ENCODE peak calls at places on chromosome 1, in seven cellular contexts. U, P, N, O, G, F and Z are unnamed samples.

GRCh38 chr1:215631489-215631888 is 64.4 kb downstream of the KCTD3 start:
- DNase-seq in U (no peak), P (no peak), N (no peak), O (peak), G (peak), F (no peak), Z (no peak)

GRCh38 chr1:184890539-184890973 is 83.8 kb downstream of the NIBAN1 start:
- DNase-seq in U (no peak), P (no peak), N (no peak), O (peak), G (peak), F (peak), Z (no peak)

GRCh38 chr1:35564037-35564883 is 6.7 kb downstream of the NCDN start:
- DNase-seq in U (peak), P (peak), N (peak), O (peak), G (peak), F (peak), Z (peak)

GRCh38 chr1:37399205-37399604 is 75.2 kb upstream of the ZC3H12A start:
- DNase-seq in U (no peak), P (no peak), N (no peak), O (no peak), G (no peak), F (no peak), Z (no peak)

GRCh38 chr1:246043556-246043955 is 463.5 kb downstream of the SMYD3 start:
- DNase-seq in U (no peak), P (no peak), N (no peak), O (no peak), G (no peak), F (no peak), Z (no peak)

GRCh38 chr1:1777510-1777909 is 760 bp downstream of the NADK start:
- DNase-seq in U (no peak), P (no peak), N (peak), O (no peak), G (peak), F (peak), Z (no peak)

GRCh38 chr1:70043806-70044205 is 161.6 kb downstream of the LRRC40 start:
- DNase-seq in U (no peak), P (no peak), N (peak), O (peak), G (peak), F (peak), Z (no peak)

GRCh38 chr1:69572921-69573320 is 5.2 kb downstream of the LRRC7 start:
- DNase-seq in U (no peak), P (no peak), N (no peak), O (no peak), G (peak), F (no peak), Z (no peak)

GRCh38 chr1:18750600-18750999 is 108.9 kb downstream of the TAS1R2 start:
- DNase-seq in U (no peak), P (no peak), N (no peak), O (no peak), G (no peak), F (no peak), Z (no peak)

GRCh38 chr1:18751425-18751824 is 108.0 kb downstream of the TAS1R2 start:
- DNase-seq in U (no peak), P (no peak), N (no peak), O (no peak), G (no peak), F (no peak), Z (no peak)

GRCh38 chr1:18746981-18747380 is 112.5 kb downstream of the TAS1R2 start:
- DNase-seq in U (no peak), P (no peak), N (peak), O (no peak), G (no peak), F (no peak), Z (no peak)

GRCh38 chr1:18748435-18748834 is 111.0 kb downstream of the TAS1R2 start:
- DNase-seq in U (no peak), P (no peak), N (no peak), O (no peak), G (no peak), F (no peak), Z (no peak)

DNA sequence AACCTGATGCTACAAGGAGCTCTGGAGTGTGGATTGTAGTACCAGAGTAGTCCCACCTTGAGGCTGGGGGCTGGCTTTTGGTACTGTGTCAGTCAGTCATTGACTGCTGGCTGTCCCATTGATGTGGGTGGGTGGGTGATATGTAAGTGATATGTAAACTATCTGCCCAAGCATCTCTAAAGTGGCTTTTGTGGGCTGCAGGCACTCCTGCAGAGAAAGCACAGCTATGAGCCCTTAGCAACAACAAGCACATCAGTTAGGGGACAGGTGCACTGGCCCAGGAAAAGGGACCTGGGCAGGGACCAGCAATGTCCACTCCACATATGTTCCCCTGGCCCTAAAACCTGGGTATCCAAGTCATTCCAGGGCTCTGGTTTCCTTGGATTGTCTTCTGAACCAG is 109.9 kb downstream of the TAS1R2 start:
- DNase-seq in U (no peak), P (no peak), N (no peak), O (no peak), G (no peak), F (no peak), Z (no peak)
- H2BK120ac ChIP-seq in U (no peak), P (no peak), N (no peak), O (no peak), G (no peak), F (no peak), Z (no peak)

DNA sequence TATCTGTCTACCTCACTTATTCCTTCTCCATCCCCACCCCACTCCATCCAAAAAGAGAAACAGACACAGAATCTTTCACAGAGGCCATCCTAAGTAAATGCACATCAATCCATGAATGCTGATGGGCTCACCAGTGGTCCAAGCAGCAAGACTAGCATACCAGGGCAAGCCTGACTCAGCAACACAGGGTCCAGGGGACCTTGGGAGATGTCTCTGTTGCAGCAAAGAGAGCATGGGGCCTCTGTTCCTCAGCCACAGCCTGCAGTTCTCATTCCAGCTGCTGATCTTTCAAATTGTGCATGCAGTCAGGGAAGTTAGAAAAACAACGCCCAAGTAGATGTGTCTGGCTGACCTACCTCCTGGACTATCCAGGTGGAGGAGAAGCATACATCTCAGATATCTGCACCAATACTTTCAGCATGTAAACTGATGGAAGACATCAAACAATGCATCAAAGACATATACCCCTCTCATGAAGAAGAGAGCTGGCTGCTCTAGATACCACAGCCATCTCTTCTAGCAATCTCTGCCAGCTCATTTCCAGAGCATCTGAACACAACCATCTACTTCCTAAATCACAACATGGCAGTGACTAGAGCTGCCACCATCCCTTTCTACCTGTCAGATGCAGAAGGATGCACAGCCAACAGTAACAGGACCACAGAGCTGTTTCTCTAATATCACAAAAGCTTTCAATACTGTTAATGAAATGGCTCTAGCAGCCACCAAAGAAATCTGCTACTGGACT is 54.5 kb downstream of the CD34 start:
- DNase-seq in U (no peak), P (no peak), N (no peak), O (no peak), G (no peak), F (no peak), Z (no peak)
- H2BK120ac ChIP-seq in U (no peak), P (no peak), N (no peak), O (no peak), G (no peak), F (no peak), Z (no peak)

GRCh38 chr1:56834137-56834900 is 15.1 kb upstream of the FYB2 start:
- DNase-seq in U (no peak), P (peak), N (no peak), O (no peak), G (no peak), F (no peak), Z (no peak)
- H2BK120ac ChIP-seq in U (no peak), P (no peak), N (no peak), O (peak), G (no peak), F (no peak), Z (no peak)

GRCh38 chr1:27394925-27395324 is 2.5 kb downstream of the GPR3 start:
- DNase-seq in U (no peak), P (no peak), N (no peak), O (peak), G (peak), F (no peak), Z (no peak)
- H2BK120ac ChIP-seq in U (no peak), P (no peak), N (no peak), O (no peak), G (no peak), F (no peak), Z (no peak)

GRCh38 chr1:230312676-230313075 is 113.5 kb downstream of the PGBD5 start:
- DNase-seq in U (no peak), P (no peak), N (no peak), O (no peak), G (no peak), F (no peak), Z (no peak)
- H2BK120ac ChIP-seq in U (no peak), P (no peak), N (no peak), O (no peak), G (no peak), F (no peak), Z (no peak)

GRCh38 chr1:158830904-158831507 is at the start of gene MNDA:
- DNase-seq in U (no peak), P (no peak), N (no peak), O (no peak), G (no peak), F (peak), Z (no peak)
- H2BK120ac ChIP-seq in U (no peak), P (no peak), N (no peak), O (no peak), G (no peak), F (no peak), Z (no peak)

DNA sequence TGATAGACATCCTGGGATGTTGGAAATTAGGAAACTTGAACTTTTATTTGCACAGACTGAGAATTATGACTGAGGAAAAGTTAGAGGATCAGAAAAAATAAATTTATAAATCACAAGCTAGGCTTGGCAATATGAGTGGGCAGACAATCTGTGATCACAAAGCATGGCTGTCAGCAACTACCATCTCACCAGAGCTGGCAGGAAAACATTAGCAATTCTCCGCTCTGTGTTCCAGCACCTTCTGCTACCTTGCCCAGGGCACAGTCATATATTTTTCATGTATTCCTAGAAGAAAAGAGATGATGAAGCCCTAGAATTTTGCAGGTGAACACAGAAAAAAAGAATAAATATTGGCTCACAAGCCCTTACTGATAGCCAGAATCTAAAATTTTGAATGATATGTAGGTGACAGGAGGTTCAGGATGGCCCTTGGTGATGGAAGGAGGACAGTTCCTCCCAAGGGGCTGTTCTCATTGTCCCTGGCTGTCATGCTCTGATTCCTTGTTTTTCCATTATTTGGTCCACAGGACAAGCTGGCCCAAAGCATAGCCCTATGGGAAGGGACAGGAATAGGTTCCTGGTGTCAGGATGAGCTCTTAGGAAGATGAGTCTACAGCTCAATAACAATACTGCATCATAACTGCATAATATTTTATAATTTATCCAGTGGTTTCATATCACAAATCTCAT is 12.2 kb upstream of the STXBP3 start:
- DNase-seq in U (no peak), P (no peak), N (no peak), O (no peak), G (no peak), F (no peak), Z (no peak)
- H2BK120ac ChIP-seq in U (no peak), P (no peak), N (no peak), O (no peak), G (no peak), F (no peak), Z (no peak)